ENCODE peak calls at places on chromosomes 2 and 18, in seven cellular contexts. Q is endothelial cell; E is ELF-1; F is fibroblast of mammary gland; G is activated T-helper 1 cell treated with anti-CD3 and anti-CD28 coated beads, Interleukin-2, amount 50 U/mL, for 16 hours; I is epithelial cell of esophagus; V is colonic mucosa. L is an unnamed sample.
A peak's percentile ranks its signal among the peaks of the same experiment; 100 is the strongest.

GRCh38 chr2:207474871-207475485 is 54.8 kb upstream of the CREB1 start:
- DNase-seq in Q (peak; percentile 59), E (no peak), F (peak; percentile 77), G (peak; percentile 1), I (peak; percentile 70), V (peak; percentile 39), L (peak; percentile 47)

GRCh38 chr18:12238861-12239260 is 15.3 kb upstream of the CIDEA start:
- DNase-seq in Q (no peak), E (no peak), F (peak; percentile 30), G (no peak), I (no peak), V (no peak), L (no peak)

GRCh38 chr18:32688821-32689220 is 84.0 kb downstream of the KLHL14 start:
- DNase-seq in Q (no peak), E (no peak), F (no peak), G (no peak), I (peak; percentile 63), V (no peak), L (no peak)

GRCh38 chr2:160752475-160753330 is 259.1 kb upstream of the RBMS1 start:
- DNase-seq in Q (no peak), E (no peak), F (peak; percentile 80), G (no peak), I (peak; percentile 86), V (no peak), L (no peak)

GRCh38 chr2:200411831-200412230 is 98.0 kb downstream of the KCTD18 start:
- DNase-seq in Q (no peak), E (no peak), F (peak; percentile 57), G (no peak), I (no peak), V (no peak), L (no peak)

GRCh38 chr2:23611839-23612238 is 226.9 kb downstream of the KLHL29 start:
- DNase-seq in Q (no peak), E (no peak), F (no peak), G (no peak), I (no peak), V (no peak), L (no peak)

GRCh38 chr2:69453475-69454129 is 16.4 kb upstream of the NFU1 start:
- DNase-seq in Q (no peak), E (no peak), F (peak; percentile 10), G (no peak), I (no peak), V (no peak), L (no peak)

GRCh38 chr2:239275037-239275685 is 125.7 kb downstream of the HDAC4 start:
- DNase-seq in Q (no peak), E (peak; percentile 51), F (peak; percentile 99), G (peak; percentile 74), I (peak; percentile 98), V (peak; percentile 46), L (no peak)

L was measured in D341Med.